ENCODE peak calls at places on chromosomes 12 and 14, in five cellular contexts. C is iris pigment epithelial cell; V is stimulated activated CD4-positive, alpha-beta T cell treated with anti-CD3 and anti-CD28 coated beads, Interleukin-4, amount 100 ng/mL, for 48 hours; B is sciatic nerve; K is aorta. I is an unnamed sample.

GRCh38 chr14:66137076-66137475 is 349.1 kb upstream of the CCDC196 start:
- DNase-seq in C (no peak), K (no peak), B (no peak), V (no peak), I (no peak)

GRCh38 chr12:57754411-57755193 is at the start of gene MARCHF9:
- DNase-seq in C (no peak), V (peak; percentile 83), K (peak; percentile 82), B (no peak), I (no peak)

GRCh38 chr12:94545937-94546771 is 86.5 kb upstream of the CEP83 start:
- DNase-seq in K (no peak), V (no peak), B (no peak), C (peak; percentile 84), I (peak; percentile 89)

GRCh38 chr12:100141998-100142850 is 450 bp downstream of the BLTP3B start:
- DNase-seq in K (peak; percentile 82), V (peak; percentile 25), B (peak; percentile 69), C (no peak), I (peak; percentile 29)

GRCh38 chr12:9751204-9752144 is 9.2 kb downstream of the CD69 start:
- DNase-seq in K (no peak), V (no peak), C (peak; percentile 47), B (no peak), I (peak; percentile 67)

GRCh38 chr14:31881531-31882310 is 195.4 kb upstream of the ARHGAP5 start:
- DNase-seq in K (no peak), B (no peak), V (no peak), C (peak; percentile 53), I (no peak)

GRCh38 chr12:122202017-122202416 is 1.5 kb upstream of the B3GNT4 start:
- DNase-seq in B (no peak), C (no peak), K (no peak), V (no peak), I (no peak)

GRCh38 chr12:5083955-5084849 is 40.5 kb downstream of the KCNA5 start:
- DNase-seq in B (no peak), K (no peak), C (peak; percentile 46), V (peak; percentile 13), I (peak; percentile 67)

GRCh38 chr12:110349521-110350151 is 53.9 kb downstream of the ANAPC7 start:
- DNase-seq in V (peak; percentile 28), B (no peak), K (peak; percentile 23), C (no peak), I (no peak)

GRCh38 chr12:118237908-118238307 is 102.0 kb downstream of the PEBP1 start:
- DNase-seq in K (no peak), V (no peak), C (peak; percentile 86), B (no peak), I (no peak)

GRCh38 chr12:39990122-39991101 is 115.5 kb downstream of the SLC2A13 start:
- DNase-seq in K (peak; percentile 80), B (peak; percentile 68), C (peak; percentile 50), V (peak; percentile 30), I (peak; percentile 67)

GRCh38 chr14:91866061-91866460 is 1.3 kb downstream of the TC2N start:
- DNase-seq in K (no peak), V (no peak), C (peak; percentile 72), B (no peak), I (no peak)

GRCh38 chr14:29846339-29847129 is 81.1 kb downstream of the PRKD1 start:
- DNase-seq in V (no peak), B (no peak), K (no peak), C (peak; percentile 29), I (peak; percentile 5)

GRCh38 chr14:54312166-54312801 is 84.5 kb upstream of the CDKN3 start:
- DNase-seq in K (no peak), C (peak; percentile 91), B (no peak), V (no peak), I (peak; percentile 85)

GRCh38 chr14:96603350-96604255 is 101.4 kb downstream of the PAPOLA start:
- DNase-seq in V (no peak), B (no peak), C (no peak), K (no peak), I (no peak)